ENCODE peak calls at places on chromosome 4, in five cellular contexts. One of them, this sample, is unnamed.

GRCh38 chr4:115187136-115187535 is 73.7 kb upstream of the NDST4 start:
- DNase-seq in H1: no peak
- DNase-seq in SK-N-SH: no peak
- DNase-seq in GM12878: no peak
- DNase-seq in K562: no peak
- DNase-seq in this sample: no peak

GRCh38 chr4:100299441-100299840 is 109.2 kb upstream of the DDIT4L start:
- DNase-seq in H1: no peak
- DNase-seq in SK-N-SH: no peak
- DNase-seq in GM12878: no peak
- DNase-seq in K562: no peak
- DNase-seq in this sample: no peak

GRCh38 chr4:1983846-1984405 is 24.8 kb downstream of the NELFA start:
- DNase-seq in H1: no peak
- DNase-seq in SK-N-SH: no peak
- DNase-seq in GM12878: no peak
- DNase-seq in K562: no peak
- DNase-seq in this sample: no peak

GRCh38 chr4:30968926-30969325 is 248.8 kb downstream of the PCDH7 start:
- DNase-seq in H1: no peak
- DNase-seq in SK-N-SH: no peak
- DNase-seq in GM12878: no peak
- DNase-seq in K562: no peak
- DNase-seq in this sample: no peak

GRCh38 chr4:38752393-38752961 is 30.3 kb downstream of the TLR10 start:
- DNase-seq in H1: no peak
- DNase-seq in SK-N-SH: no peak
- DNase-seq in GM12878: peak
- DNase-seq in K562: no peak
- DNase-seq in this sample: no peak

GRCh38 chr4:28350485-28350884 is 1489.8 kb downstream of the STIM2 start:
- DNase-seq in H1: no peak
- DNase-seq in SK-N-SH: no peak
- DNase-seq in GM12878: no peak
- DNase-seq in K562: no peak
- DNase-seq in this sample: no peak

GRCh38 chr4:10093801-10094552 is 22.6 kb downstream of the WDR1 start:
- DNase-seq in H1: no peak
- DNase-seq in SK-N-SH: peak
- DNase-seq in GM12878: no peak
- DNase-seq in K562: no peak
- DNase-seq in this sample: no peak

GRCh38 chr4:153333874-153334273 is 10.6 kb upstream of the MND1 start:
- DNase-seq in H1: no peak
- DNase-seq in SK-N-SH: no peak
- DNase-seq in GM12878: no peak
- DNase-seq in K562: no peak
- DNase-seq in this sample: no peak

GRCh38 chr4:1683371-1683902 is 676 bp downstream of the FAM53A start:
- DNase-seq in H1: no peak
- DNase-seq in SK-N-SH: no peak
- DNase-seq in GM12878: no peak
- DNase-seq in K562: no peak
- DNase-seq in this sample: peak

GRCh38 chr4:52833941-52834525 is 28.1 kb upstream of the RASL11B start:
- DNase-seq in H1: no peak
- DNase-seq in SK-N-SH: no peak
- DNase-seq in GM12878: no peak
- DNase-seq in K562: no peak
- DNase-seq in this sample: no peak

GRCh38 chr4:95219109-95219508 is 329.7 kb downstream of the UNC5C start:
- DNase-seq in H1: no peak
- DNase-seq in SK-N-SH: no peak
- DNase-seq in GM12878: no peak
- DNase-seq in K562: no peak
- DNase-seq in this sample: no peak

GRCh38 chr4:184265566-184266351 is 48.1 kb upstream of the ENPP6 start:
- DNase-seq in H1: peak
- DNase-seq in SK-N-SH: no peak
- DNase-seq in GM12878: no peak
- DNase-seq in K562: peak
- DNase-seq in this sample: peak

GRCh38 chr4:147782087-147782781 is 50.3 kb downstream of the ARHGAP10 start:
- DNase-seq in H1: no peak
- DNase-seq in SK-N-SH: no peak
- DNase-seq in GM12878: no peak
- DNase-seq in K562: no peak
- DNase-seq in this sample: no peak
- TF ChIP-seq POLR2AphosphoS5 in H1: no peak
- TF ChIP-seq POLR2AphosphoS5 in SK-N-SH: no peak
- TF ChIP-seq POLR2AphosphoS5 in GM12878: no peak
- TF ChIP-seq POLR2AphosphoS5 in K562: no peak
- TF ChIP-seq POLR2AphosphoS5 in this sample: no peak

GRCh38 chr4:102675142-102675541 is 85.6 kb downstream of the MANBA start:
- DNase-seq in H1: no peak
- DNase-seq in SK-N-SH: no peak
- DNase-seq in GM12878: no peak
- DNase-seq in K562: no peak
- DNase-seq in this sample: no peak
- TF ChIP-seq SIN3A in H1: no peak
- TF ChIP-seq SIN3A in SK-N-SH: no peak
- TF ChIP-seq SIN3A in GM12878: no peak
- TF ChIP-seq SIN3A in K562: no peak
- TF ChIP-seq SIN3A in this sample: no peak

GRCh38 chr4:185384061-185384460 is 11.7 kb downstream of the LRP2BP start:
- DNase-seq in H1: no peak
- DNase-seq in SK-N-SH: no peak
- DNase-seq in GM12878: no peak
- DNase-seq in K562: no peak
- DNase-seq in this sample: no peak

GRCh38 chr4:185381794-185382193 is 13.9 kb downstream of the LRP2BP start:
- DNase-seq in H1: no peak
- DNase-seq in SK-N-SH: no peak
- DNase-seq in GM12878: no peak
- DNase-seq in K562: no peak
- DNase-seq in this sample: no peak

GRCh38 chr4:185384877-185385465 is 10.8 kb downstream of the LRP2BP start:
- DNase-seq in H1: no peak
- DNase-seq in SK-N-SH: no peak
- DNase-seq in GM12878: no peak
- DNase-seq in K562: no peak
- DNase-seq in this sample: no peak

GRCh38 chr4:185382754-185383153 is 13.0 kb downstream of the LRP2BP start:
- DNase-seq in H1: no peak
- DNase-seq in SK-N-SH: no peak
- DNase-seq in GM12878: no peak
- DNase-seq in K562: no peak
- DNase-seq in this sample: no peak

GRCh38 chr4:185383451-185383850 is 12.3 kb downstream of the LRP2BP start:
- DNase-seq in H1: no peak
- DNase-seq in SK-N-SH: no peak
- DNase-seq in GM12878: no peak
- DNase-seq in K562: no peak
- DNase-seq in this sample: no peak
- TF ChIP-seq POLR2AphosphoS5 in H1: no peak
- TF ChIP-seq POLR2AphosphoS5 in SK-N-SH: no peak
- TF ChIP-seq POLR2AphosphoS5 in GM12878: no peak
- TF ChIP-seq POLR2AphosphoS5 in K562: no peak
- TF ChIP-seq POLR2AphosphoS5 in this sample: no peak

DNA sequence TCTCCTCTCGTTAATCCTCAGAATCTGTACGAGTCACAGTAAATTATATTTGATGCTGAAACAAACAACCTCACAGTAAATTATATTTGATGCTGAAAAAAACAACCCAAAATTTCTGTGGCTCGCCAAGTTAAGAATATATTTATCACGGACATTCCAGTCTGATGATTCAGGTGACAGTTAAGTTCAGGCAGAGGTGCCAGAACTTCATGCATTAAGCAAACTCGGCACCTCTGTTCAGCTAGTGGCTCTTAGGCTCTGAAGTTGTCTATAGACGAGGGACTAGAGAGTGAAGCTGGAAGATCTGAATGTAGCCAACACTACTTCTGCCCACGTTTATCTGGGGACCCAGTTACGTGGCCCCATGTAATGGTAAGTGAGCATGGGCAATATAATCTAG is 132.2 kb upstream of the AGA start:
- DNase-seq in H1: no peak
- DNase-seq in SK-N-SH: no peak
- DNase-seq in GM12878: no peak
- DNase-seq in K562: no peak
- DNase-seq in this sample: no peak
- TF ChIP-seq SIN3A in H1: no peak
- TF ChIP-seq SIN3A in SK-N-SH: no peak
- TF ChIP-seq SIN3A in GM12878: no peak
- TF ChIP-seq SIN3A in K562: no peak
- TF ChIP-seq SIN3A in this sample: no peak